ENCODE peak calls at places on chromosomes 16 and 17, in nine cellular contexts. One of them, this sample, is unnamed.

GRCh38 chr16:86029131-86029741 is 130.3 kb downstream of the IRF8 start:
- DNase-seq in HepG2: no peak
- DNase-seq in astrocyte of the cerebellum: no peak
- DNase-seq in astrocyte: peak
- DNase-seq in BE2C: peak
- DNase-seq in tibial nerve: no peak
- DNase-seq in lower leg skin: no peak
- DNase-seq in A549: no peak
- DNase-seq in body of pancreas: no peak
- DNase-seq in this sample: peak

GRCh38 chr17:36792849-36793248 is 144.4 kb upstream of the LHX1 start:
- DNase-seq in HepG2: no peak
- DNase-seq in astrocyte of the cerebellum: no peak
- DNase-seq in astrocyte: no peak
- DNase-seq in BE2C: no peak
- DNase-seq in tibial nerve: no peak
- DNase-seq in lower leg skin: no peak
- DNase-seq in A549: no peak
- DNase-seq in body of pancreas: no peak
- DNase-seq in this sample: no peak

GRCh38 chr16:14350081-14350480 is 279.0 kb downstream of the MRTFB start:
- DNase-seq in HepG2: no peak
- DNase-seq in astrocyte of the cerebellum: no peak
- DNase-seq in astrocyte: no peak
- DNase-seq in BE2C: no peak
- DNase-seq in tibial nerve: no peak
- DNase-seq in lower leg skin: no peak
- DNase-seq in A549: no peak
- DNase-seq in body of pancreas: no peak
- DNase-seq in this sample: no peak

GRCh38 chr17:72826602-72827001 is 265.9 kb downstream of the SLC39A11 start:
- DNase-seq in HepG2: no peak
- DNase-seq in astrocyte of the cerebellum: no peak
- DNase-seq in astrocyte: peak
- DNase-seq in BE2C: no peak
- DNase-seq in tibial nerve: no peak
- DNase-seq in lower leg skin: no peak
- DNase-seq in A549: peak
- DNase-seq in body of pancreas: no peak
- DNase-seq in this sample: no peak

GRCh38 chr17:3433741-3434140 is at the start of gene OR1E2:
- DNase-seq in HepG2: no peak
- DNase-seq in astrocyte of the cerebellum: no peak
- DNase-seq in astrocyte: no peak
- DNase-seq in BE2C: no peak
- DNase-seq in tibial nerve: no peak
- DNase-seq in lower leg skin: no peak
- DNase-seq in A549: no peak
- DNase-seq in body of pancreas: no peak
- DNase-seq in this sample: no peak

GRCh38 chr17:30344283-30345088 is 10.6 kb upstream of the TMIGD1 start:
- DNase-seq in HepG2: peak
- DNase-seq in astrocyte of the cerebellum: peak
- DNase-seq in astrocyte: peak
- DNase-seq in BE2C: no peak
- DNase-seq in tibial nerve: no peak
- DNase-seq in lower leg skin: no peak
- DNase-seq in A549: peak
- DNase-seq in body of pancreas: peak
- DNase-seq in this sample: peak

GRCh38 chr17:17836250-17836817 is 452 bp downstream of the SREBF1 start:
- DNase-seq in HepG2: peak
- DNase-seq in astrocyte of the cerebellum: peak
- DNase-seq in astrocyte: peak
- DNase-seq in BE2C: peak
- DNase-seq in tibial nerve: peak
- DNase-seq in lower leg skin: peak
- DNase-seq in A549: peak
- DNase-seq in body of pancreas: peak
- DNase-seq in this sample: peak

GRCh38 chr16:46673320-46674013 is 15.5 kb downstream of the VPS35 start:
- DNase-seq in HepG2: peak
- DNase-seq in astrocyte of the cerebellum: peak
- DNase-seq in astrocyte: peak
- DNase-seq in BE2C: peak
- DNase-seq in tibial nerve: no peak
- DNase-seq in lower leg skin: no peak
- DNase-seq in A549: peak
- DNase-seq in body of pancreas: peak
- DNase-seq in this sample: peak

GRCh38 chr16:85036398-85037049 is 8.9 kb downstream of the KIAA0513 start:
- DNase-seq in HepG2: no peak
- DNase-seq in astrocyte of the cerebellum: no peak
- DNase-seq in astrocyte: no peak
- DNase-seq in BE2C: no peak
- DNase-seq in tibial nerve: no peak
- DNase-seq in lower leg skin: no peak
- DNase-seq in A549: no peak
- DNase-seq in body of pancreas: no peak
- DNase-seq in this sample: no peak

GRCh38 chr16:14401839-14402115 is 228.3 kb downstream of the PARN start:
- DNase-seq in HepG2: no peak
- DNase-seq in astrocyte of the cerebellum: peak
- DNase-seq in astrocyte: peak
- DNase-seq in BE2C: no peak
- DNase-seq in tibial nerve: no peak
- DNase-seq in lower leg skin: no peak
- DNase-seq in A549: peak
- DNase-seq in body of pancreas: no peak
- DNase-seq in this sample: no peak

GRCh38 chr17:47946929-47947397 is 5.6 kb downstream of the PNPO start:
- DNase-seq in HepG2: peak
- DNase-seq in astrocyte of the cerebellum: peak
- DNase-seq in astrocyte: peak
- DNase-seq in BE2C: peak
- DNase-seq in tibial nerve: peak
- DNase-seq in lower leg skin: peak
- DNase-seq in A549: peak
- DNase-seq in body of pancreas: peak
- DNase-seq in this sample: peak

GRCh38 chr17:45949755-45950320 is 49.2 kb upstream of the STH start:
- DNase-seq in HepG2: no peak
- DNase-seq in astrocyte of the cerebellum: no peak
- DNase-seq in astrocyte: no peak
- DNase-seq in BE2C: no peak
- DNase-seq in tibial nerve: no peak
- DNase-seq in lower leg skin: no peak
- DNase-seq in A549: no peak
- DNase-seq in body of pancreas: no peak
- DNase-seq in this sample: no peak

GRCh38 chr17:7294614-7295153 is at the start of gene YBX2:
- DNase-seq in HepG2: no peak
- DNase-seq in astrocyte of the cerebellum: no peak
- DNase-seq in astrocyte: no peak
- DNase-seq in BE2C: peak
- DNase-seq in tibial nerve: no peak
- DNase-seq in lower leg skin: no peak
- DNase-seq in A549: peak
- DNase-seq in body of pancreas: peak
- DNase-seq in this sample: no peak

GRCh38 chr17:7292729-7293128 is 1.7 kb downstream of the YBX2 start:
- DNase-seq in HepG2: no peak
- DNase-seq in astrocyte of the cerebellum: no peak
- DNase-seq in astrocyte: no peak
- DNase-seq in BE2C: no peak
- DNase-seq in tibial nerve: no peak
- DNase-seq in lower leg skin: no peak
- DNase-seq in A549: no peak
- DNase-seq in body of pancreas: no peak
- DNase-seq in this sample: peak

GRCh38 chr17:7293131-7293557 is 1.3 kb downstream of the YBX2 start:
- DNase-seq in HepG2: no peak
- DNase-seq in astrocyte of the cerebellum: no peak
- DNase-seq in astrocyte: no peak
- DNase-seq in BE2C: no peak
- DNase-seq in tibial nerve: no peak
- DNase-seq in lower leg skin: no peak
- DNase-seq in A549: no peak
- DNase-seq in body of pancreas: no peak
- DNase-seq in this sample: peak

GRCh38 chr17:7295230-7296180 is 1.1 kb upstream of the YBX2 start:
- DNase-seq in HepG2: no peak
- DNase-seq in astrocyte of the cerebellum: no peak
- DNase-seq in astrocyte: no peak
- DNase-seq in BE2C: no peak
- DNase-seq in tibial nerve: no peak
- DNase-seq in lower leg skin: no peak
- DNase-seq in A549: no peak
- DNase-seq in body of pancreas: no peak
- DNase-seq in this sample: no peak

DNA sequence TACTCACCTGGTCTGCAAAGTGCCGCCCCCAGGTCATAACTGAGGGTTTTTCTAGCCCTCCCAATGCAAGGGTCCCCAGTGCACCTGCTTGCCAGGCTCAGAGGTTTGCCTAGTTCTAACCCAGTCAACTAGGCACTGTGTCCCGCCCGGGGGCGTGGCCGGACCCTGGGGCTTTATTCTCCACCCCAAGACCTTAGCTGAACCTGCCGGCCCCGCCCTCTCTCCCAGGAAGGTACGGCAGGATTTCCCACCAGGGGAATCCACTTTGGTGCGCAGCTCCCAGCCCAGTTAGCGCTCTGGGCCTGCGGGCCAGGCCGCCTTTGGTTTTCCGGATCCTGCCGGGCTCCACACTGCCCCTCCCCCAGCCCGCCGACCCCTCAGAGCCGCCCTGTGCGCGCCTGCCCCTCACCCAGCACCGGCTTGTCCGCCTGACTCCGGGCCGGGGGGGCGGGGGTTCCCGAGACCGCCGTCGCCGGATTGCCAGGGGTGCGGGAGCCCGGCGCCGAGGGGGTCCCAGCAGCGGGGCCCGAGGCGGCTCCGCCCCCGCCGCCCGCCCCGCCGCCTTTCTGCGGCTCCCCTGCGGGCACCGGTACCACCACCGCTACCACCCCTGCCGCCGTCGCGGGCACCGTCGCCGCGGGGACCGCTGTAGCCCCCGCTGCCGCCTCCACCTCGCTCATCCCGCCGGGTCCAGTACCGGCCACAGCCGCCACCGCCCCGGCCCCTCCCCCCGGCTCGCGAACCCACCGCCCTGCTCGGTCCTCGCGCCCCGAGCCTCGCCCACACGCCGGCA is 422 bp downstream of the YBX2 start:
- DNase-seq in HepG2: peak
- DNase-seq in astrocyte of the cerebellum: no peak
- DNase-seq in astrocyte: no peak
- DNase-seq in BE2C: no peak
- DNase-seq in tibial nerve: no peak
- DNase-seq in lower leg skin: no peak
- DNase-seq in A549: no peak
- DNase-seq in body of pancreas: peak
- DNase-seq in this sample: no peak
- H3K4me3 ChIP-seq in HepG2: peak
- H3K4me3 ChIP-seq in astrocyte of the cerebellum: no peak
- H3K4me3 ChIP-seq in astrocyte: no peak
- H3K4me3 ChIP-seq in BE2C: no peak
- H3K4me3 ChIP-seq in tibial nerve: no peak
- H3K4me3 ChIP-seq in lower leg skin: no peak
- H3K4me3 ChIP-seq in A549: peak
- H3K4me3 ChIP-seq in body of pancreas: no peak
- H3K4me3 ChIP-seq in this sample: no peak

GRCh38 chr16:73993878-73994277 is 302.7 kb upstream of the PSMD7 start:
- DNase-seq in HepG2: no peak
- DNase-seq in astrocyte of the cerebellum: no peak
- DNase-seq in astrocyte: no peak
- DNase-seq in BE2C: no peak
- DNase-seq in tibial nerve: no peak
- DNase-seq in lower leg skin: no peak
- DNase-seq in A549: no peak
- DNase-seq in body of pancreas: no peak
- DNase-seq in this sample: no peak
- TF ChIP-seq CTCF in HepG2: no peak
- TF ChIP-seq CTCF in astrocyte of the cerebellum: no peak
- TF ChIP-seq CTCF in astrocyte: no peak
- TF ChIP-seq CTCF in BE2C: no peak
- TF ChIP-seq CTCF in tibial nerve: no peak
- TF ChIP-seq CTCF in lower leg skin: no peak
- TF ChIP-seq CTCF in A549: no peak
- TF ChIP-seq CTCF in body of pancreas: no peak
- TF ChIP-seq CTCF in this sample: no peak

GRCh38 chr17:7884581-7885356 is 3.8 kb upstream of the CHD3 start:
- DNase-seq in HepG2: no peak
- DNase-seq in astrocyte of the cerebellum: no peak
- DNase-seq in astrocyte: no peak
- DNase-seq in BE2C: no peak
- DNase-seq in tibial nerve: no peak
- DNase-seq in lower leg skin: no peak
- DNase-seq in A549: no peak
- DNase-seq in body of pancreas: peak
- DNase-seq in this sample: no peak

GRCh38 chr17:7887482-7888183 is 956 bp upstream of the CHD3 start:
- DNase-seq in HepG2: peak
- DNase-seq in astrocyte of the cerebellum: peak
- DNase-seq in astrocyte: peak
- DNase-seq in BE2C: peak
- DNase-seq in tibial nerve: peak
- DNase-seq in lower leg skin: peak
- DNase-seq in A549: peak
- DNase-seq in body of pancreas: peak
- DNase-seq in this sample: peak

GRCh38 chr17:7885357-7886226 is 3.0 kb upstream of the CHD3 start:
- DNase-seq in HepG2: no peak
- DNase-seq in astrocyte of the cerebellum: no peak
- DNase-seq in astrocyte: no peak
- DNase-seq in BE2C: peak
- DNase-seq in tibial nerve: no peak
- DNase-seq in lower leg skin: peak
- DNase-seq in A549: peak
- DNase-seq in body of pancreas: peak
- DNase-seq in this sample: peak

GRCh38 chr17:7887038-7887481 is 1.5 kb upstream of the CHD3 start:
- DNase-seq in HepG2: no peak
- DNase-seq in astrocyte of the cerebellum: no peak
- DNase-seq in astrocyte: no peak
- DNase-seq in BE2C: no peak
- DNase-seq in tibial nerve: no peak
- DNase-seq in lower leg skin: no peak
- DNase-seq in A549: no peak
- DNase-seq in body of pancreas: no peak
- DNase-seq in this sample: no peak

GRCh38 chr17:7886227-7887037 is 2.2 kb upstream of the CHD3 start:
- DNase-seq in HepG2: no peak
- DNase-seq in astrocyte of the cerebellum: no peak
- DNase-seq in astrocyte: no peak
- DNase-seq in BE2C: peak
- DNase-seq in tibial nerve: no peak
- DNase-seq in lower leg skin: no peak
- DNase-seq in A549: peak
- DNase-seq in body of pancreas: peak
- DNase-seq in this sample: peak
- H3K4me3 ChIP-seq in HepG2: peak
- H3K4me3 ChIP-seq in astrocyte of the cerebellum: peak
- H3K4me3 ChIP-seq in astrocyte: peak
- H3K4me3 ChIP-seq in BE2C: peak
- H3K4me3 ChIP-seq in tibial nerve: peak
- H3K4me3 ChIP-seq in lower leg skin: peak
- H3K4me3 ChIP-seq in A549: peak
- H3K4me3 ChIP-seq in body of pancreas: peak
- H3K4me3 ChIP-seq in this sample: peak

GRCh38 chr17:19363114-19363438 is 553 bp upstream of the B9D1 start:
- DNase-seq in HepG2: no peak
- DNase-seq in astrocyte of the cerebellum: no peak
- DNase-seq in astrocyte: no peak
- DNase-seq in BE2C: no peak
- DNase-seq in tibial nerve: no peak
- DNase-seq in lower leg skin: no peak
- DNase-seq in A549: no peak
- DNase-seq in body of pancreas: no peak
- DNase-seq in this sample: no peak
- TF ChIP-seq CTCF in HepG2: no peak
- TF ChIP-seq CTCF in astrocyte of the cerebellum: peak
- TF ChIP-seq CTCF in astrocyte: no peak
- TF ChIP-seq CTCF in BE2C: no peak
- TF ChIP-seq CTCF in tibial nerve: no peak
- TF ChIP-seq CTCF in lower leg skin: no peak
- TF ChIP-seq CTCF in A549: no peak
- TF ChIP-seq CTCF in body of pancreas: no peak
- TF ChIP-seq CTCF in this sample: no peak

This sample was measured in cardiac fibroblast.